ENCODE peak calls at places on chromosome 21, in ten cellular contexts. One of them, this sample, is unnamed.
A peak's percentile ranks its signal among the peaks of the same experiment; 100 is the strongest.

GRCh38 chr21:16644690-16645089 is 868.2 kb upstream of the CXADR start:
- DNase-seq in fibroblast of mammary gland: peak; percentile 78
- DNase-seq in WTC11: no peak
- DNase-seq in endothelial cell: no peak
- DNase-seq in BE2C: no peak
- DNase-seq in ovary: no peak
- DNase-seq in dorsolateral prefrontal cortex: no peak
- DNase-seq in GM12864: no peak
- DNase-seq in heart left ventricle: no peak
- DNase-seq in AG09309: peak; percentile 7
- DNase-seq in this sample: no peak

GRCh38 chr21:37155216-37155615 is 82.2 kb downstream of the TTC3 start:
- DNase-seq in fibroblast of mammary gland: no peak
- DNase-seq in WTC11: no peak
- DNase-seq in endothelial cell: no peak
- DNase-seq in BE2C: no peak
- DNase-seq in ovary: no peak
- DNase-seq in dorsolateral prefrontal cortex: no peak
- DNase-seq in GM12864: no peak
- DNase-seq in heart left ventricle: no peak
- DNase-seq in AG09309: peak; percentile 83
- DNase-seq in this sample: no peak

GRCh38 chr21:14771587-14771986 is 225.5 kb upstream of the SAMSN1 start:
- DNase-seq in fibroblast of mammary gland: no peak
- DNase-seq in WTC11: no peak
- DNase-seq in endothelial cell: no peak
- DNase-seq in BE2C: no peak
- DNase-seq in ovary: no peak
- DNase-seq in dorsolateral prefrontal cortex: no peak
- DNase-seq in GM12864: no peak
- DNase-seq in heart left ventricle: no peak
- DNase-seq in AG09309: no peak
- DNase-seq in this sample: no peak

GRCh38 chr21:38958940-38959685 is 153.4 kb downstream of the ETS2 start:
- DNase-seq in fibroblast of mammary gland: peak; percentile 94
- DNase-seq in WTC11: no peak
- DNase-seq in endothelial cell: no peak
- DNase-seq in BE2C: no peak
- DNase-seq in ovary: no peak
- DNase-seq in dorsolateral prefrontal cortex: no peak
- DNase-seq in GM12864: no peak
- DNase-seq in heart left ventricle: peak; percentile 50
- DNase-seq in AG09309: no peak
- DNase-seq in this sample: no peak

GRCh38 chr21:38948377-38948776 is 142.6 kb downstream of the ETS2 start:
- DNase-seq in fibroblast of mammary gland: peak; percentile 68
- DNase-seq in WTC11: no peak
- DNase-seq in endothelial cell: no peak
- DNase-seq in BE2C: no peak
- DNase-seq in ovary: no peak
- DNase-seq in dorsolateral prefrontal cortex: no peak
- DNase-seq in GM12864: no peak
- DNase-seq in heart left ventricle: no peak
- DNase-seq in AG09309: no peak
- DNase-seq in this sample: no peak

GRCh38 chr21:45887121-45887611 is 94.4 kb upstream of the COL6A1 start:
- DNase-seq in fibroblast of mammary gland: no peak
- DNase-seq in WTC11: no peak
- DNase-seq in endothelial cell: no peak
- DNase-seq in BE2C: peak; percentile 52
- DNase-seq in ovary: no peak
- DNase-seq in dorsolateral prefrontal cortex: peak; percentile 77
- DNase-seq in GM12864: no peak
- DNase-seq in heart left ventricle: no peak
- DNase-seq in AG09309: no peak
- DNase-seq in this sample: no peak

GRCh38 chr21:37489553-37489952 is 123.0 kb downstream of the DYRK1A start:
- DNase-seq in fibroblast of mammary gland: no peak
- DNase-seq in WTC11: no peak
- DNase-seq in endothelial cell: no peak
- DNase-seq in BE2C: no peak
- DNase-seq in ovary: no peak
- DNase-seq in dorsolateral prefrontal cortex: no peak
- DNase-seq in GM12864: no peak
- DNase-seq in heart left ventricle: no peak
- DNase-seq in AG09309: no peak
- DNase-seq in this sample: no peak

GRCh38 chr21:42753804-42754203 is 100.4 kb downstream of the PDE9A start:
- DNase-seq in fibroblast of mammary gland: no peak
- DNase-seq in WTC11: no peak
- DNase-seq in endothelial cell: no peak
- DNase-seq in BE2C: no peak
- DNase-seq in ovary: no peak
- DNase-seq in dorsolateral prefrontal cortex: no peak
- DNase-seq in GM12864: no peak
- DNase-seq in heart left ventricle: no peak
- DNase-seq in AG09309: no peak
- DNase-seq in this sample: no peak

GRCh38 chr21:34567574-34567973 is 47.3 kb downstream of the RCAN1 start:
- DNase-seq in fibroblast of mammary gland: no peak
- DNase-seq in WTC11: no peak
- DNase-seq in endothelial cell: no peak
- DNase-seq in BE2C: no peak
- DNase-seq in ovary: no peak
- DNase-seq in dorsolateral prefrontal cortex: no peak
- DNase-seq in GM12864: no peak
- DNase-seq in heart left ventricle: no peak
- DNase-seq in AG09309: no peak
- DNase-seq in this sample: no peak

GRCh38 chr21:42513985-42514882 is 582 bp downstream of the SLC37A1 start:
- DNase-seq in fibroblast of mammary gland: no peak
- DNase-seq in WTC11: peak; percentile 71
- DNase-seq in endothelial cell: peak; percentile 43
- DNase-seq in BE2C: no peak
- DNase-seq in ovary: no peak
- DNase-seq in dorsolateral prefrontal cortex: no peak
- DNase-seq in GM12864: no peak
- DNase-seq in heart left ventricle: peak; percentile 56
- DNase-seq in AG09309: no peak
- DNase-seq in this sample: peak; percentile 74

GRCh38 chr21:43951911-43952703 is 60.0 kb upstream of the TRAPPC10 start:
- DNase-seq in fibroblast of mammary gland: no peak
- DNase-seq in WTC11: no peak
- DNase-seq in endothelial cell: no peak
- DNase-seq in BE2C: no peak
- DNase-seq in ovary: no peak
- DNase-seq in dorsolateral prefrontal cortex: no peak
- DNase-seq in GM12864: no peak
- DNase-seq in heart left ventricle: no peak
- DNase-seq in AG09309: no peak
- DNase-seq in this sample: no peak

GRCh38 chr21:43950481-43950880 is 61.6 kb upstream of the TRAPPC10 start:
- DNase-seq in fibroblast of mammary gland: no peak
- DNase-seq in WTC11: no peak
- DNase-seq in endothelial cell: no peak
- DNase-seq in BE2C: no peak
- DNase-seq in ovary: no peak
- DNase-seq in dorsolateral prefrontal cortex: no peak
- DNase-seq in GM12864: no peak
- DNase-seq in heart left ventricle: no peak
- DNase-seq in AG09309: no peak
- DNase-seq in this sample: no peak

GRCh38 chr21:43948740-43949498 is 63.2 kb upstream of the TRAPPC10 start:
- DNase-seq in fibroblast of mammary gland: no peak
- DNase-seq in WTC11: no peak
- DNase-seq in endothelial cell: no peak
- DNase-seq in BE2C: no peak
- DNase-seq in ovary: no peak
- DNase-seq in dorsolateral prefrontal cortex: no peak
- DNase-seq in GM12864: no peak
- DNase-seq in heart left ventricle: no peak
- DNase-seq in AG09309: no peak
- DNase-seq in this sample: no peak

GRCh38 chr21:43950936-43951335 is 61.2 kb upstream of the TRAPPC10 start:
- DNase-seq in fibroblast of mammary gland: no peak
- DNase-seq in WTC11: no peak
- DNase-seq in endothelial cell: no peak
- DNase-seq in BE2C: no peak
- DNase-seq in ovary: no peak
- DNase-seq in dorsolateral prefrontal cortex: no peak
- DNase-seq in GM12864: no peak
- DNase-seq in heart left ventricle: no peak
- DNase-seq in AG09309: no peak
- DNase-seq in this sample: no peak

DNA sequence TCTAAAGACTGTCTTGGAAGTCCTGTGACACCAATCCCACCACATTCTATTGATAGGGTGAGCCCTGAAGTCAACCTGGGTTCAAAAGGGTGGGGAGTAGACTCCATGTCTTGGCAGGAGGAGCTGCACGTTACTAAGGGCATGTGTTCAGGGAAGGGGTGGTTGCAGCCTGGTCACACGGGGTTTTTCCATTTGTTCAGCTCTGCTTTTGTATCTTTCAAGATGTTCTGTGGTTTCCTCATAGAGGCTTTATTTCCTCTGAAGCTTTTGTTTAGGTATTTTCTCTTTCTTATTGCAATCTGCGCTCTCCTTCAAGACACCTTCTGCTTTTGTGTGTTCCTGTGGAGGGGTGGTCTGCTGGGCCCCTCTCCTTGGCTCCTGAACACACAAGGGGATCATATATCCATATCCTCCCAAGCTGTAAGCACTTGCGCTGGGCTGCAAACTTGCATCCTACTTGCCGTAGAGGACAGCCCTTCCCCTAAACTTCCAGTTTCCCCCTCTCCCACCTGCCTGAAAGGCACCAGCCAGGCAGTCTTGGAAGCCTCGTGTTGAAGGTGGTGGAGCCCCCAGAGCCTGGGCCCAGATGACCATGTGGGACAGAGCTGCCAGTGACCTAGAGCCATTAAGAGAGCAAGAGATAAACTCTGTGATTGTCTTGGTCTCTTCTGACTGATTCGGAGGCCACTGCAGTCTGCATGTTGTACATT is 62.5 kb upstream of the TRAPPC10 start:
- DNase-seq in fibroblast of mammary gland: no peak
- DNase-seq in WTC11: no peak
- DNase-seq in endothelial cell: no peak
- DNase-seq in BE2C: no peak
- DNase-seq in ovary: no peak
- DNase-seq in dorsolateral prefrontal cortex: no peak
- DNase-seq in GM12864: no peak
- DNase-seq in heart left ventricle: no peak
- DNase-seq in AG09309: no peak
- DNase-seq in this sample: no peak
- TF ChIP-seq CTCF in fibroblast of mammary gland: no peak
- TF ChIP-seq CTCF in WTC11: no peak
- TF ChIP-seq CTCF in endothelial cell: no peak
- TF ChIP-seq CTCF in BE2C: no peak
- TF ChIP-seq CTCF in ovary: no peak
- TF ChIP-seq CTCF in dorsolateral prefrontal cortex: no peak
- TF ChIP-seq CTCF in GM12864: no peak
- TF ChIP-seq CTCF in heart left ventricle: no peak
- TF ChIP-seq CTCF in AG09309: no peak
- TF ChIP-seq CTCF in this sample: no peak

DNA sequence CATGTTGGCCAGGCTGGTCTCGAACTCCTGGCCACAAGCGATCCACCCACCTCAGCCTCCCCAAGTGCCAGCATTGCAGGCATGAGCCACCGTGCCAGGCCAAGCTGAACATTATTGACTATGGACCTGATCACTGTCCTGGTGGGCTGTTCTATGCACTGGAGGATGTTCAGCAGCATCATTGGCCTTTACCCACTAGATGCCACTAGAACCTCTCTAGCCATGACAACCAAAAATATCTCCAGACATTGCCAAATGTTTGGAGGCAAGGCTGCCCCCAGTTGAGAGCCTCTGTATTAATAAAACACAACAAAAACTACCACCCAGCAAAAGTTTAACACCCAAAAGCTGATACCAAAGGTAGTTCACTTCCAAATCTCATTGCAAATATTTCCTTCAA is 110.8 kb upstream of the SOD1 start:
- DNase-seq in fibroblast of mammary gland: no peak
- DNase-seq in WTC11: no peak
- DNase-seq in endothelial cell: no peak
- DNase-seq in BE2C: no peak
- DNase-seq in ovary: no peak
- DNase-seq in dorsolateral prefrontal cortex: no peak
- DNase-seq in GM12864: no peak
- DNase-seq in heart left ventricle: no peak
- DNase-seq in AG09309: no peak
- DNase-seq in this sample: no peak
- TF ChIP-seq CTCF in fibroblast of mammary gland: no peak
- TF ChIP-seq CTCF in WTC11: no peak
- TF ChIP-seq CTCF in endothelial cell: no peak
- TF ChIP-seq CTCF in BE2C: peak; percentile 4
- TF ChIP-seq CTCF in ovary: no peak
- TF ChIP-seq CTCF in dorsolateral prefrontal cortex: no peak
- TF ChIP-seq CTCF in GM12864: peak; percentile 4
- TF ChIP-seq CTCF in heart left ventricle: no peak
- TF ChIP-seq CTCF in AG09309: no peak
- TF ChIP-seq CTCF in this sample: no peak

DNA sequence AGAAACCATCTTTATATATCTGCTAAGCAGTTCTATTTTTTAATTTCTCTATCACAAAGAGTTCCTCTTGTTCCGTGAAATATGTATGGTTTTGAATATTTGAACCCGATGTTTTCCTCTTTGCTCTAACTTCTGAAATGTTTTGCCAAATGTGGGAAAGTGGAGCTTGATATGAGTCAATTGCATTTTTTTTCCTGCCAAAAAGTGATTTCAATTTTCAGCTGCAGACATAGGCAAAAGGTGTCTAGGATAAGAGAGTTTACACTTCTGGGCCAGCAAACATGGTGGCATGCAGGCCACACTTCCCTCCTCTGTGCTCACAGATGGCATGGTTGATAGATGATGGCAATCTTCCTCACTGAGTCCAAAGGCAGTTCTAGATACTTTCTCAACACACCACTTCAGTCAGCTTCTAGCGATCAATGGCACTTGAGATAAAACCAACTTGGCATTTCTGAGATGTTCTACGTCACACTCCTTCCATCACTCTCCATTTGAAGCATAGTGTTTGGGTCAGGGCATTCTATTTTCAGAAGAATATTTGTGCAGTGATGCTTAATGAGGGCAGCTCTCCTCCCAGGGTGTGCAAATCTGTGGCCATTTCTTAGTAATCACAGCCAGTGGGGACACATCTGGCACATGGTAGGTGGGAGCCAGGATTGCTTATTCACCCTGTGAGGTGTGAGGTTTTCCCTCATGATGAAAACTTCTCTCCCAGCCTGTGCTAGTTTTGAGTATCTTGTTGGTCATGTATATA is 54.4 kb upstream of the SCAF4 start:
- DNase-seq in fibroblast of mammary gland: no peak
- DNase-seq in WTC11: no peak
- DNase-seq in endothelial cell: no peak
- DNase-seq in BE2C: no peak
- DNase-seq in ovary: no peak
- DNase-seq in dorsolateral prefrontal cortex: no peak
- DNase-seq in GM12864: no peak
- DNase-seq in heart left ventricle: no peak
- DNase-seq in AG09309: no peak
- DNase-seq in this sample: no peak
- TF ChIP-seq CTCF in fibroblast of mammary gland: no peak
- TF ChIP-seq CTCF in WTC11: no peak
- TF ChIP-seq CTCF in endothelial cell: peak; percentile 6
- TF ChIP-seq CTCF in BE2C: no peak
- TF ChIP-seq CTCF in ovary: no peak
- TF ChIP-seq CTCF in dorsolateral prefrontal cortex: no peak
- TF ChIP-seq CTCF in GM12864: no peak
- TF ChIP-seq CTCF in heart left ventricle: no peak
- TF ChIP-seq CTCF in AG09309: no peak
- TF ChIP-seq CTCF in this sample: no peak

GRCh38 chr21:18840239-18840638 is 436.7 kb upstream of the TMPRSS15 start:
- DNase-seq in fibroblast of mammary gland: no peak
- DNase-seq in WTC11: peak; percentile 12
- DNase-seq in endothelial cell: no peak
- DNase-seq in BE2C: peak; percentile 18
- DNase-seq in ovary: no peak
- DNase-seq in dorsolateral prefrontal cortex: no peak
- DNase-seq in GM12864: no peak
- DNase-seq in heart left ventricle: no peak
- DNase-seq in AG09309: no peak
- DNase-seq in this sample: no peak
- TF ChIP-seq CTCF in fibroblast of mammary gland: no peak
- TF ChIP-seq CTCF in WTC11: peak; percentile 37
- TF ChIP-seq CTCF in endothelial cell: peak; percentile 57
- TF ChIP-seq CTCF in BE2C: peak; percentile 59
- TF ChIP-seq CTCF in ovary: no peak
- TF ChIP-seq CTCF in dorsolateral prefrontal cortex: no peak
- TF ChIP-seq CTCF in GM12864: peak; percentile 38
- TF ChIP-seq CTCF in heart left ventricle: no peak
- TF ChIP-seq CTCF in AG09309: no peak
- TF ChIP-seq CTCF in this sample: no peak

This sample was measured in GM10248.